ENCODE peak calls at places on chromosome 13, in seven cellular contexts. V, S, F, Q, R, W and Y are unnamed samples.

GRCh38 chr13:99687728-99688397 is 186.6 kb downstream of the TM9SF2 start:
- DNase-seq in F (no peak), V (no peak), W (no peak), R (peak), S (peak), Q (no peak), Y (no peak)

GRCh38 chr13:75769141-75769905 is 133.2 kb downstream of the LMO7 start:
- DNase-seq in S (no peak), Q (no peak), V (no peak), F (no peak), R (peak), W (no peak), Y (no peak)

GRCh38 chr13:46473806-46474205 is 79.2 kb upstream of the LRCH1 start:
- DNase-seq in V (no peak), S (no peak), F (no peak), W (no peak), Q (no peak), R (peak), Y (no peak)

GRCh38 chr13:27004389-27004788 is 167.2 kb downstream of the USP12 start:
- DNase-seq in S (no peak), Q (no peak), W (no peak), R (no peak), V (no peak), F (no peak), Y (peak)

GRCh38 chr13:98476538-98476966 is 100.4 kb downstream of the STK24 start:
- DNase-seq in W (no peak), V (peak), R (peak), S (no peak), F (no peak), Q (peak), Y (peak)

GRCh38 chr13:90201676-90202425 is 1145.6 kb upstream of the MIR17HG start:
- DNase-seq in S (no peak), F (no peak), Q (peak), R (peak), W (no peak), V (no peak), Y (no peak)

GRCh38 chr13:48318714-48319457 is 15.3 kb downstream of the RB1 start:
- DNase-seq in Q (peak), V (no peak), S (no peak), W (no peak), R (no peak), F (no peak), Y (no peak)

GRCh38 chr13:39506559-39507390 is 96.2 kb downstream of the LHFPL6 start:
- DNase-seq in V (no peak), R (peak), F (no peak), S (no peak), Q (peak), W (no peak), Y (peak)

GRCh38 chr13:78161266-78161665 is 242.6 kb upstream of the EDNRB start:
- DNase-seq in S (no peak), Q (no peak), R (no peak), F (no peak), W (no peak), V (no peak), Y (no peak)

GRCh38 chr13:44309771-44310767 is 63.6 kb upstream of the SERP2 start:
- DNase-seq in R (no peak), S (no peak), Q (no peak), W (no peak), F (no peak), V (no peak), Y (no peak)

GRCh38 chr13:38308736-38309135 is 40.9 kb upstream of the UFM1 start:
- DNase-seq in Q (peak), S (no peak), R (peak), V (peak), F (no peak), W (no peak), Y (peak)

GRCh38 chr13:110734561-110734960 is 21.1 kb downstream of the ING1 start:
- DNase-seq in V (no peak), S (no peak), R (no peak), Q (no peak), F (no peak), W (no peak), Y (no peak)

GRCh38 chr13:37129867-37130266 is 24.4 kb upstream of the CSNK1A1L start:
- DNase-seq in R (no peak), W (no peak), V (no peak), Q (no peak), F (no peak), S (no peak), Y (no peak)

GRCh38 chr13:60148918-60149317 is 14.8 kb downstream of the DIAPH3 start:
- DNase-seq in F (no peak), S (no peak), Q (no peak), W (no peak), V (no peak), R (no peak), Y (no peak)

GRCh38 chr13:23098508-23098907 is 82.3 kb upstream of the SGCG start:
- DNase-seq in V (no peak), R (no peak), Q (no peak), F (no peak), W (no peak), S (no peak), Y (no peak)

GRCh38 chr13:45316210-45316799 is 24.7 kb downstream of the TPT1 start:
- DNase-seq in S (no peak), V (no peak), W (no peak), F (no peak), Q (no peak), R (no peak), Y (no peak)

GRCh38 chr13:70386919-70387318 is 278.7 kb upstream of the KLHL1 start:
- DNase-seq in F (no peak), V (no peak), S (no peak), Q (no peak), R (no peak), W (no peak), Y (no peak)

GRCh38 chr13:100544866-100545683 is 43.5 kb downstream of the GGACT start:
- DNase-seq in Q (no peak), S (no peak), R (no peak), W (peak), F (no peak), V (no peak), Y (no peak)

GRCh38 chr13:105365831-105366230 is 1169.6 kb downstream of the EFNB2 start:
- DNase-seq in F (no peak), Q (no peak), W (no peak), S (no peak), R (no peak), V (no peak), Y (no peak)

GRCh38 chr13:72205773-72206172 is 338.8 kb upstream of the DACH1 start:
- DNase-seq in F (no peak), R (peak), W (no peak), V (no peak), Q (no peak), S (no peak), Y (no peak)

GRCh38 chr13:60591348-60591747 is 194.3 kb downstream of the TDRD3 start:
- DNase-seq in V (no peak), S (no peak), R (peak), F (no peak), W (no peak), Q (no peak), Y (peak)

GRCh38 chr13:79782541-79783216 is 301.7 kb downstream of the NDFIP2 start:
- DNase-seq in Q (peak), R (peak), V (no peak), F (no peak), W (peak), S (peak), Y (no peak)

GRCh38 chr13:80921556-80921955 is 580.6 kb upstream of the SPRY2 start:
- DNase-seq in W (no peak), S (no peak), Q (no peak), V (peak), F (no peak), R (no peak), Y (peak)

GRCh38 chr13:33392794-33393371 is 107.3 kb upstream of the STARD13 start:
- DNase-seq in W (no peak), Q (no peak), S (no peak), F (no peak), R (no peak), V (no peak), Y (no peak)

GRCh38 chr13:101893021-101893420 is 440.5 kb downstream of the ITGBL1 start:
- DNase-seq in R (no peak), F (no peak), S (no peak), Q (no peak), W (no peak), V (no peak), Y (no peak)